ENCODE peak calls at places on chromosomes 3 and 15, in ten cellular contexts. R, Y, F, E, Q, C, N, I, L and K are unnamed samples.

GRCh38 chr3:132513057-132513456 is 84.0 kb upstream of the ACKR4 start:
- DNase-seq in R (no peak), Y (no peak), F (no peak), E (no peak), Q (no peak), C (no peak), N (no peak), I (no peak), L (no peak), K (no peak)

GRCh38 chr3:16357698-16358097 is 92.7 kb downstream of the OXNAD1 start:
- DNase-seq in R (no peak), Y (peak), F (no peak), E (peak), Q (no peak), C (no peak), N (no peak), I (no peak), L (no peak), K (no peak)

GRCh38 chr3:38327335-38328009 is 19.1 kb upstream of the XYLB start:
- DNase-seq in R (no peak), Y (peak), F (no peak), E (no peak), Q (peak), C (no peak), N (no peak), I (peak), L (peak), K (no peak)

GRCh38 chr3:148718982-148719862 is 21.5 kb downstream of the AGTR1 start:
- DNase-seq in R (no peak), Y (peak), F (no peak), E (no peak), Q (peak), C (no peak), N (no peak), I (peak), L (no peak), K (no peak)

GRCh38 chr3:13811614-13812013 is 68.3 kb downstream of the WNT7A start:
- DNase-seq in R (no peak), Y (no peak), F (no peak), E (no peak), Q (no peak), C (no peak), N (no peak), I (no peak), L (no peak), K (no peak)

GRCh38 chr3:42499478-42499871 is 3.0 kb upstream of the VIPR1 start:
- DNase-seq in R (peak), Y (no peak), F (no peak), E (no peak), Q (no peak), C (no peak), N (peak), I (no peak), L (no peak), K (no peak)

GRCh38 chr3:76245622-76246021 is 460.3 kb upstream of the ZNF717 start:
- DNase-seq in R (no peak), Y (no peak), F (no peak), E (no peak), Q (no peak), C (no peak), N (no peak), I (no peak), L (no peak), K (no peak)

GRCh38 chr3:127386490-127386889 is 98.6 kb upstream of the PRR20G start:
- DNase-seq in R (no peak), Y (no peak), F (no peak), E (no peak), Q (no peak), C (no peak), N (no peak), I (no peak), L (no peak), K (no peak)

GRCh38 chr3:143445118-143445517 is 325.5 kb downstream of the CHST2 start:
- DNase-seq in R (no peak), Y (no peak), F (no peak), E (no peak), Q (peak), C (peak), N (no peak), I (peak), L (peak), K (no peak)

GRCh38 chr3:69353492-69353891 is 32.4 kb downstream of the FRMD4B start:
- DNase-seq in R (no peak), Y (peak), F (no peak), E (peak), Q (no peak), C (peak), N (peak), I (no peak), L (no peak), K (no peak)

GRCh38 chr15:28880680-28881079 is 5.1 kb upstream of the APBA2 start:
- DNase-seq in R (no peak), Y (no peak), F (no peak), E (no peak), Q (no peak), C (no peak), N (no peak), I (no peak), L (no peak), K (no peak)

GRCh38 chr3:43031490-43032216 is 52.5 kb downstream of the GASK1A start:
- DNase-seq in R (no peak), Y (no peak), F (no peak), E (no peak), Q (no peak), C (no peak), N (no peak), I (no peak), L (no peak), K (no peak)

GRCh38 chr15:75203908-75204263 is 2.2 kb downstream of the C15orf39 start:
- DNase-seq in R (no peak), Y (no peak), F (no peak), E (no peak), Q (no peak), C (peak), N (no peak), I (no peak), L (no peak), K (no peak)

GRCh38 chr3:59774613-59775012 is 724.8 kb upstream of the CFAP20DC start:
- DNase-seq in R (no peak), Y (peak), F (no peak), E (no peak), Q (peak), C (no peak), N (no peak), I (peak), L (peak), K (peak)

GRCh38 chr15:53611145-53611920 is 148.1 kb downstream of the WDR72 start:
- DNase-seq in R (no peak), Y (peak), F (no peak), E (no peak), Q (no peak), C (no peak), N (no peak), I (no peak), L (no peak), K (no peak)
- TF ChIP-seq CTCF in R (no peak), Y (no peak), F (no peak), E (no peak), Q (no peak), C (no peak), N (no peak), I (no peak), L (no peak), K (no peak)

DNA sequence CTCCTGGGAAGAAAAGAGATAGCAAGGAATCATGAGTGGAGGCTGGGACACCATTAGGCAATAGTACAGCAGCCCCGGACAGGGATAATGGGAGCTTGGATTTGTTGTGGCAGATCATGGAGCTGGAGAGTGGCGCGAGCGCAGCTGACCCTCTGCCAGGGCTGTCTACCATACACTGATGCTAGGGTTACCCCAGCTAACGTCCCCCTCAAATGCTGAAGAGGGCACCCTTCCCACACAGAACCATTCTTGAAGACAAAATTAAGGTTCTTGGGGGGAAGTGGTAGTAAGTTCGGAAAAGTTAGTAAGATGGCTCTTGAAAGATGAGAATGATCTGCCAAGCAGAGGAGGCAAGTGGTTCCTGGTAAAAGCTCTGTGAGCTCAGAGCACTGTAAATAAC is 61.1 kb downstream of the ST3GAL6 start:
- DNase-seq in R (no peak), Y (no peak), F (no peak), E (no peak), Q (no peak), C (no peak), N (no peak), I (no peak), L (no peak), K (no peak)
- TF ChIP-seq CTCF in R (peak), Y (peak), F (no peak), E (no peak), Q (no peak), C (peak), N (no peak), I (peak), L (no peak), K (no peak)

GRCh38 chr15:47988564-47988963 is 132.2 kb upstream of the SLC24A5 start:
- DNase-seq in R (peak), Y (no peak), F (no peak), E (no peak), Q (no peak), C (no peak), N (no peak), I (no peak), L (no peak), K (no peak)

GRCh38 chr15:47987461-47987860 is 133.3 kb upstream of the SLC24A5 start:
- DNase-seq in R (no peak), Y (no peak), F (no peak), E (no peak), Q (no peak), C (no peak), N (no peak), I (no peak), L (no peak), K (no peak)

GRCh38 chr15:47985568-47985967 is 135.2 kb upstream of the SLC24A5 start:
- DNase-seq in R (no peak), Y (no peak), F (no peak), E (no peak), Q (no peak), C (no peak), N (no peak), I (no peak), L (no peak), K (no peak)

GRCh38 chr15:47987908-47988532 is 132.8 kb upstream of the SLC24A5 start:
- DNase-seq in R (peak), Y (peak), F (peak), E (peak), Q (peak), C (peak), N (no peak), I (peak), L (peak), K (peak)

GRCh38 chr15:47983533-47983932 is 137.3 kb upstream of the SLC24A5 start:
- DNase-seq in R (no peak), Y (peak), F (no peak), E (no peak), Q (no peak), C (no peak), N (no peak), I (no peak), L (no peak), K (no peak)
- TF ChIP-seq CTCF in R (no peak), Y (no peak), F (no peak), E (no peak), Q (peak), C (no peak), N (no peak), I (no peak), L (no peak), K (no peak)

DNA sequence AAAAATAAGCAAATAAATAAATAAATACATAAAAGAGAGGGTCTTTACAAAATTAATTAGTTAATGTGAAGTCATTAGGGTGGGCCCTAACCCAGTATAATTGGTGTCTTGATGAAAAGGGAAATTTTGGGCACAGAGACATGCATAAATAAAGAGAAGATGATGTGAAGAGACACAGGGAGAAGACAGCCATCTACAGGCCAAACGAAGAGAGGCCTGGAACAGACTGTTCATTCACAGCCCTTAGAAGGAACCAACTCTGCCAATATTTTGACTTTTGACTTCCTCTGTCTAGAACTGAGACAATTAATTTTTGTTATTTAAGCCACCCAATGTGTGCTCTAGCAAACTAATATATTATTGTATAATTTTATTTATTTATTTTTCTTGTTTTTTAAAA is 29.6 kb upstream of the SELENOK start:
- DNase-seq in R (no peak), Y (peak), F (no peak), E (no peak), Q (peak), C (peak), N (no peak), I (peak), L (no peak), K (no peak)
- TF ChIP-seq CTCF in R (peak), Y (peak), F (peak), E (no peak), Q (peak), C (peak), N (peak), I (peak), L (peak), K (peak)

GRCh38 chr15:40845036-40845435 is 1.2 kb downstream of the SPINT1 start:
- DNase-seq in R (no peak), Y (no peak), F (no peak), E (no peak), Q (no peak), C (no peak), N (no peak), I (no peak), L (no peak), K (no peak)

GRCh38 chr15:40845511-40846284 is 1.9 kb downstream of the SPINT1 start:
- DNase-seq in R (no peak), Y (no peak), F (no peak), E (no peak), Q (no peak), C (no peak), N (no peak), I (no peak), L (peak), K (no peak)

GRCh38 chr15:40843183-40843884 is 514 bp upstream of the SPINT1 start:
- DNase-seq in R (no peak), Y (no peak), F (no peak), E (no peak), Q (no peak), C (no peak), N (no peak), I (no peak), L (no peak), K (no peak)

GRCh38 chr15:40843885-40844542 is at the start of gene SPINT1:
- DNase-seq in R (no peak), Y (no peak), F (no peak), E (no peak), Q (no peak), C (peak), N (no peak), I (no peak), L (peak), K (no peak)

DNA sequence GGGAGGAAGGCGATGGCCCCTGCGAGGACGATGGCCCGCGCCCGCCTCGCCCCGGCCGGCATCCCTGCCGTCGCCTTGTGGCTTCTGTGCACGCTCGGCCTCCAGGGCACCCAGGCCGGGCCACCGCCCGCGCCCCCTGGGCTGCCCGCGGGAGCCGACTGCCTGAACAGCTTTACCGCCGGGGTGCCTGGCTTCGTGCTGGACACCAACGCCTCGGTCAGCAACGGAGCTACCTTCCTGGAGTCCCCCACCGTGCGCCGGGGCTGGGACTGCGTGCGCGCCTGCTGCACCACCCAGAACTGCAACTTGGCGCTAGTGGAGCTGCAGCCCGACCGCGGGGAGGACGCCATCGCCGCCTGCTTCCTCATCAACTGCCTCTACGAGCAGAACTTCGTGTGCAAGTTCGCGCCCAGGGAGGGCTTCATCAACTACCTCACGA is 714 bp downstream of the SPINT1 start:
- DNase-seq in R (no peak), Y (no peak), F (no peak), E (no peak), Q (no peak), C (peak), N (no peak), I (no peak), L (peak), K (no peak)
- TF ChIP-seq CTCF in R (no peak), Y (no peak), F (no peak), E (no peak), Q (no peak), C (no peak), N (no peak), I (no peak), L (no peak), K (no peak)

DNA sequence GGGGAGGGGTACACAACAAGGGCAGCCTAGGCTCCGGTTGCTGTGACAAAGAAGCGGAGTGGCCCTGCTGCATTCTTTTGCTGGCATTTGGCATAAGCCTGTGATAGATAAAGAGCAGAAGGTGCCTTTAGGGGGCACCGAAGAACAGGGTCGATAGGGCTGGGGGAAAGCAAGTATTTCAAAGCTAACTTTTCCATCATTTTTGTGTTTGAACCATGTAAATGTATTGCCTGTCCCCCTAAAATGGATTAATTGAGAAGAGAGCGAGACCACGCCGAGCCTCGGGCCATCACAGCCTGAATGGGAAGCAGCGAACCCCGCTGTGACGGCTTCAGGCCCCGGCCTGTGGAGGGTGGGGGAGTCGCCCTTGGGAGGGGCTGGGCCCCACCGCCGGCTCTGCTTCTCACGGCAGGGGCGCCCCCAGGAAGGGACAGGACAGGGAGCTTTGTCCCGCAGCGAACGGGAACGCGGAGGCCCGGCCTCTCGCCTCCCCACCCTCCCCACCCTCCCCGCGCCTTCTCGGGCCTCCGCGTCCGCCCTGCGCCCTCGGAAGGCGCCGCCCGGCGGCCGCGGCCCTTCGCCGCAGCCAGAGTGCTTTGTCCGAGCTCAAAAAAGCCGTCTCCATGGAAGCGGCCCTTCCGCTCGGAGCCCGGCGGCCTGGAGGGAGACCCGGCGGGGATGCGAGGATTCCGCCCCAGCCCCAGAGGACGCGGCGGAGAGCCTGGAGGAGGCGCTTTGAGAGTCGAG is 32.4 kb upstream of the ALDH1L1 start:
- DNase-seq in R (peak), Y (peak), F (peak), E (peak), Q (peak), C (no peak), N (peak), I (peak), L (peak), K (no peak)
- TF ChIP-seq CTCF in R (peak), Y (peak), F (peak), E (peak), Q (peak), C (no peak), N (peak), I (peak), L (peak), K (peak)